ENCODE peak calls at places on chromosomes 7 and 10, in ten cellular contexts. E is AG08396, U is right cardiac atrium, L is lung, X is putamen, V is brain microvascular endothelial cell, T is progenitor cell of endocrine pancreas, Q is type B pancreatic cell, H is DMS153, K is posterior vena cava. M is an unnamed sample.
A peak's percentile ranks its signal among the peaks of the same experiment; 100 is the strongest.

GRCh38 chr10:13788320-13788600 is 201.5 kb downstream of the PRPF18 start:
- DNase-seq in E (no peak), U (no peak), L (no peak), X (no peak), V (no peak), T (no peak), Q (no peak), H (no peak), K (no peak), M (no peak)

GRCh38 chr7:41975854-41976253 is 261.2 kb downstream of the GLI3 start:
- DNase-seq in E (no peak), U (no peak), L (no peak), X (no peak), V (no peak), T (no peak), Q (no peak), H (no peak), K (no peak), M (no peak)

GRCh38 chr7:107564553-107565298 is 955 bp downstream of the DUS4L start:
- DNase-seq in E (peak; percentile 59), U (no peak), L (no peak), X (no peak), V (peak; percentile 18), T (no peak), Q (no peak), H (no peak), K (no peak), M (peak; percentile 68)

GRCh38 chr7:86558680-86559079 is 85.0 kb upstream of the GRM3 start:
- DNase-seq in E (no peak), U (no peak), L (no peak), X (no peak), V (no peak), T (no peak), Q (no peak), H (no peak), K (no peak), M (no peak)

GRCh38 chr7:28615091-28615490 is 202.8 kb downstream of the CREB5 start:
- DNase-seq in E (no peak), U (no peak), L (no peak), X (no peak), V (no peak), T (no peak), Q (no peak), H (no peak), K (no peak), M (no peak)

GRCh38 chr10:72563327-72563932 is 62.4 kb downstream of the MICU1 start:
- DNase-seq in E (no peak), U (no peak), L (no peak), X (no peak), V (no peak), T (no peak), Q (no peak), H (no peak), K (no peak), M (no peak)

GRCh38 chr10:121976607-121977006 is 1.6 kb upstream of the NSMCE4A start:
- DNase-seq in E (no peak), U (no peak), L (no peak), X (no peak), V (no peak), T (no peak), Q (no peak), H (no peak), K (no peak), M (no peak)

GRCh38 chr7:155375337-155376277 is 77.9 kb downstream of the INSIG1 start:
- DNase-seq in E (no peak), U (no peak), L (no peak), X (no peak), V (no peak), T (no peak), Q (no peak), H (no peak), K (no peak), M (peak; percentile 8)

GRCh38 chr7:67962863-67963262 is 966.2 kb downstream of the TYW1 start:
- DNase-seq in E (no peak), U (no peak), L (no peak), X (no peak), V (no peak), T (no peak), Q (no peak), H (no peak), K (no peak), M (no peak)

GRCh38 chr7:98097042-98097645 is 9.5 kb upstream of the LMTK2 start:
- DNase-seq in E (no peak), U (no peak), L (no peak), X (no peak), V (no peak), T (no peak), Q (no peak), H (no peak), K (no peak), M (no peak)

GRCh38 chr10:45495438-45496152 is 121.6 kb downstream of the ALOX5 start:
- DNase-seq in E (no peak), U (no peak), L (no peak), X (no peak), V (no peak), T (no peak), Q (no peak), H (no peak), K (no peak), M (no peak)

GRCh38 chr10:110893559-110894179 is 21.9 kb downstream of the PDCD4 start:
- DNase-seq in E (peak; percentile 30), U (no peak), L (no peak), X (peak; percentile 38), V (no peak), T (no peak), Q (no peak), H (peak; percentile 27), K (no peak), M (no peak)

GRCh38 chr10:3220853-3221252 is 48.3 kb upstream of the PITRM1 start:
- DNase-seq in E (peak; percentile 50), U (no peak), L (no peak), X (no peak), V (peak; percentile 81), T (no peak), Q (no peak), H (no peak), K (no peak), M (no peak)

GRCh38 chr10:15046626-15047025 is 2.9 kb downstream of the OLAH start:
- DNase-seq in E (peak; percentile 11), U (no peak), L (no peak), X (no peak), V (peak; percentile 79), T (no peak), Q (no peak), H (no peak), K (no peak), M (peak; percentile 20)

GRCh38 chr10:120541971-120542370 is 84.9 kb downstream of the PLPP4 start:
- DNase-seq in E (no peak), U (no peak), L (no peak), X (no peak), V (no peak), T (no peak), Q (no peak), H (no peak), K (no peak), M (peak; percentile 35)

GRCh38 chr10:29395409-29395808 is 106.5 kb downstream of the LYZL1 start:
- DNase-seq in E (no peak), U (no peak), L (no peak), X (no peak), V (no peak), T (no peak), Q (no peak), H (no peak), K (no peak), M (no peak)

GRCh38 chr7:94375713-94376112 is 19.0 kb upstream of the COL1A2 start:
- DNase-seq in E (peak; percentile 59), U (peak; percentile 19), L (no peak), X (no peak), V (peak; percentile 96), T (no peak), Q (no peak), H (no peak), K (no peak), M (peak; percentile 98)

GRCh38 chr10:122706947-122707346 is 7.3 kb upstream of the C10orf120 start:
- DNase-seq in E (no peak), U (no peak), L (no peak), X (no peak), V (no peak), T (no peak), Q (no peak), H (no peak), K (no peak), M (no peak)

GRCh38 chr10:76576276-76576962 is 1061.2 kb downstream of the KCNMA1 start:
- DNase-seq in E (peak; percentile 71), U (no peak), L (no peak), X (no peak), V (peak; percentile 60), T (no peak), Q (no peak), H (no peak), K (no peak), M (no peak)

GRCh38 chr10:62005687-62006086 is 104.2 kb downstream of the ARID5B start:
- DNase-seq in E (no peak), U (no peak), L (no peak), X (no peak), V (no peak), T (no peak), Q (no peak), H (no peak), K (no peak), M (no peak)

GRCh38 chr10:49363309-49364031 is 32.4 kb downstream of the DRGX start:
- DNase-seq in E (no peak), U (no peak), L (peak; percentile 18), X (no peak), V (no peak), T (no peak), Q (no peak), H (no peak), K (no peak), M (no peak)

GRCh38 chr10:95783741-95784140 is 27.8 kb downstream of the ENTPD1 start:
- DNase-seq in E (no peak), U (no peak), L (no peak), X (no peak), V (no peak), T (no peak), Q (no peak), H (no peak), K (no peak), M (no peak)

GRCh38 chr7:47291461-47292051 is 290.4 kb downstream of the TNS3 start:
- DNase-seq in E (peak; percentile 88), U (no peak), L (no peak), X (no peak), V (peak; percentile 96), T (no peak), Q (no peak), H (no peak), K (no peak), M (peak; percentile 59)

GRCh38 chr7:30240401-30240800 is 44.0 kb upstream of the ZNRF2 start:
- DNase-seq in E (no peak), U (no peak), L (no peak), X (no peak), V (no peak), T (no peak), Q (no peak), H (no peak), K (no peak), M (peak; percentile 78)

GRCh38 chr10:60123668-60124067 is 217.3 kb upstream of the CCDC6 start:
- DNase-seq in E (no peak), U (no peak), L (no peak), X (no peak), V (no peak), T (no peak), Q (no peak), H (no peak), K (no peak), M (no peak)

GRCh38 chr7:70494977-70495376 is 637.0 kb upstream of the GALNT17 start:
- DNase-seq in E (no peak), U (no peak), L (no peak), X (no peak), V (no peak), T (no peak), Q (no peak), H (no peak), K (no peak), M (no peak)

GRCh38 chr10:125103466-125104377 is 56.6 kb downstream of the CTBP2 start:
- DNase-seq in E (no peak), U (peak; percentile 3), L (no peak), X (no peak), V (no peak), T (no peak), Q (no peak), H (no peak), K (peak; percentile 67), M (no peak)

GRCh38 chr10:3000063-3000462 is 67.3 kb upstream of the PFKP start:
- DNase-seq in E (no peak), U (no peak), L (no peak), X (no peak), V (no peak), T (no peak), Q (no peak), H (peak; percentile 41), K (no peak), M (no peak)

M was measured in astrocyte of the cerebellum.